ENCODE peak calls at places on chromosomes 13 and 19, in four cellular contexts. T is SK-N-SH, C is HepG2, F is K562. A is an unnamed sample.

GRCh38 chr19:48194041-48194871 is 23.8 kb downstream of the ZSWIM9 start:
- DNase-seq in T (peak; percentile 34), C (peak; percentile 18), F (no peak), A (no peak)

GRCh38 chr13:49858183-49858856 is 65.8 kb upstream of the KPNA3 start:
- DNase-seq in T (no peak), C (peak; percentile 95), F (no peak), A (no peak)

GRCh38 chr19:45150180-45150579 is 10.6 kb downstream of the NKPD1 start:
- DNase-seq in T (no peak), C (no peak), F (no peak), A (no peak)

GRCh38 chr19:11252665-11253355 is 9.5 kb downstream of the DOCK6 start:
- DNase-seq in T (no peak), C (no peak), F (no peak), A (no peak)

GRCh38 chr13:99884913-99885312 is 86.7 kb downstream of the ZIC5 start:
- DNase-seq in T (no peak), C (peak; percentile 15), F (no peak), A (no peak)

GRCh38 chr19:35977446-35978222 is 17.4 kb upstream of the SDHAF1 start:
- DNase-seq in T (peak; percentile 59), C (peak; percentile 53), F (peak; percentile 63), A (no peak)

GRCh38 chr13:32209670-32210069 is 105.5 kb downstream of the ZAR1L start:
- DNase-seq in T (no peak), C (no peak), F (no peak), A (no peak)

GRCh38 chr13:50222569-50223332 is 207.5 kb downstream of the KCNRG start:
- DNase-seq in T (no peak), C (no peak), F (no peak), A (no peak)

GRCh38 chr13:113147206-113147605 is 11.2 kb upstream of the PROZ start:
- DNase-seq in T (no peak), C (no peak), F (no peak), A (no peak)

GRCh38 chr13:91078093-91078679 is 269.3 kb upstream of the MIR17HG start:
- DNase-seq in T (peak; percentile 27), C (no peak), F (no peak), A (no peak)

GRCh38 chr13:51995677-51996551 is 15.3 kb downstream of the ATP7B start:
- DNase-seq in T (no peak), C (no peak), F (peak; percentile 37), A (no peak)

GRCh38 chr19:1266818-1267440 is 2.2 kb upstream of the CIRBP start:
- DNase-seq in T (peak; percentile 85), C (no peak), F (peak; percentile 71), A (no peak)

GRCh38 chr13:111623743-111624505 is 303.5 kb downstream of the TEX29 start:
- DNase-seq in T (no peak), C (no peak), F (no peak), A (no peak)

GRCh38 chr13:32537580-32538233 is 888 bp downstream of the N4BP2L2 start:
- DNase-seq in T (no peak), C (no peak), F (peak; percentile 16), A (no peak)

GRCh38 chr19:6590458-6591319 is at the start of gene CD70:
- DNase-seq in T (no peak), C (no peak), F (no peak), A (peak; percentile 88)

GRCh38 chr13:95564091-95564490 is 11.6 kb downstream of the CLDN10 start:
- DNase-seq in T (no peak), C (no peak), F (no peak), A (no peak)

GRCh38 chr13:89982406-89983085 is 1364.9 kb upstream of the MIR17HG start:
- DNase-seq in T (no peak), C (no peak), F (no peak), A (no peak)

GRCh38 chr19:39252458-39252857 is 3.8 kb upstream of the IFNL4 start:
- DNase-seq in T (peak; percentile 61), C (no peak), F (no peak), A (no peak)

GRCh38 chr19:52991484-52991883 is 22.2 kb upstream of the ERVV-1 start:
- DNase-seq in T (no peak), C (no peak), F (no peak), A (no peak)

GRCh38 chr13:110125613-110126272 is 181.2 kb downstream of the COL4A1 start:
- DNase-seq in T (no peak), C (no peak), F (no peak), A (no peak)

GRCh38 chr19:677201-677600 is 1.0 kb downstream of the FSTL3 start:
- DNase-seq in T (peak; percentile 67), C (peak; percentile 38), F (no peak), A (no peak)

GRCh38 chr19:51367565-51368365 is 1.0 kb downstream of the CLDND2 start:
- DNase-seq in T (peak; percentile 98), C (peak; percentile 96), F (peak; percentile 97), A (peak; percentile 96)

GRCh38 chr19:58040751-58041525 is 7.1 kb downstream of the ZSCAN1 start:
- DNase-seq in T (no peak), C (no peak), F (no peak), A (no peak)

GRCh38 chr19:40254714-40255418 is 28.4 kb upstream of the CCNP start:
- DNase-seq in T (no peak), C (no peak), F (no peak), A (no peak)

GRCh38 chr13:111281751-111282311 is 38.6 kb upstream of the TEX29 start:
- DNase-seq in T (no peak), C (no peak), F (no peak), A (no peak)

GRCh38 chr13:99367663-99368448 is 60.7 kb upstream of the GPR183 start:
- DNase-seq in T (no peak), C (no peak), F (no peak), A (no peak)

GRCh38 chr13:35859981-35860380 is 271.2 kb downstream of the DCLK1 start:
- DNase-seq in T (no peak), C (no peak), F (no peak), A (no peak)

GRCh38 chr13:35856721-35857346 is 274.3 kb downstream of the DCLK1 start:
- DNase-seq in T (no peak), C (no peak), F (no peak), A (no peak)

GRCh38 chr13:35858665-35859064 is 272.5 kb downstream of the DCLK1 start:
- DNase-seq in T (no peak), C (no peak), F (no peak), A (no peak)

GRCh38 chr13:35857769-35858168 is 273.4 kb downstream of the DCLK1 start:
- DNase-seq in T (no peak), C (no peak), F (no peak), A (no peak)

DNA sequence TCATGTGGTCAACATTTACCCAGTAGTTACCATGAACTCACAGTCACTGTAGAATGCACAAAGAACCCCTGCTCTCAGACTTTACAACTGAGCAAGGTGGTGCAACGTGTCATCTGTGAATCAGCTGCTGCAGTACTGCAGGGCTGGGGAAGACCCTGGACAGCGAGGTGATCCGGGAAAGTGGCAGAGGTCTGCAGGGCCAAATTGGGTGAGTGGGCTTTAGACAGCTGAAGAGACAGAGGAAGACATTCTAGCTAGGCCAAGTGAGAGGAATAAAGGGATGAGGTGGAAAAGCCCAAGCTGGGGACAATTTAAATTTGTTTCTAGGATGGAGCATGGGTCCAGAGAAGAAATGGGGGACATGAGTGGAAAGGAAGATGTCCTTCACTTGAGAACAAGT is 270.5 kb downstream of the DCLK1 start:
- DNase-seq in T (no peak), C (no peak), F (no peak), A (no peak)
- TF ChIP-seq NFIC in T (no peak), C (no peak), F (no peak), A (no peak)

DNA sequence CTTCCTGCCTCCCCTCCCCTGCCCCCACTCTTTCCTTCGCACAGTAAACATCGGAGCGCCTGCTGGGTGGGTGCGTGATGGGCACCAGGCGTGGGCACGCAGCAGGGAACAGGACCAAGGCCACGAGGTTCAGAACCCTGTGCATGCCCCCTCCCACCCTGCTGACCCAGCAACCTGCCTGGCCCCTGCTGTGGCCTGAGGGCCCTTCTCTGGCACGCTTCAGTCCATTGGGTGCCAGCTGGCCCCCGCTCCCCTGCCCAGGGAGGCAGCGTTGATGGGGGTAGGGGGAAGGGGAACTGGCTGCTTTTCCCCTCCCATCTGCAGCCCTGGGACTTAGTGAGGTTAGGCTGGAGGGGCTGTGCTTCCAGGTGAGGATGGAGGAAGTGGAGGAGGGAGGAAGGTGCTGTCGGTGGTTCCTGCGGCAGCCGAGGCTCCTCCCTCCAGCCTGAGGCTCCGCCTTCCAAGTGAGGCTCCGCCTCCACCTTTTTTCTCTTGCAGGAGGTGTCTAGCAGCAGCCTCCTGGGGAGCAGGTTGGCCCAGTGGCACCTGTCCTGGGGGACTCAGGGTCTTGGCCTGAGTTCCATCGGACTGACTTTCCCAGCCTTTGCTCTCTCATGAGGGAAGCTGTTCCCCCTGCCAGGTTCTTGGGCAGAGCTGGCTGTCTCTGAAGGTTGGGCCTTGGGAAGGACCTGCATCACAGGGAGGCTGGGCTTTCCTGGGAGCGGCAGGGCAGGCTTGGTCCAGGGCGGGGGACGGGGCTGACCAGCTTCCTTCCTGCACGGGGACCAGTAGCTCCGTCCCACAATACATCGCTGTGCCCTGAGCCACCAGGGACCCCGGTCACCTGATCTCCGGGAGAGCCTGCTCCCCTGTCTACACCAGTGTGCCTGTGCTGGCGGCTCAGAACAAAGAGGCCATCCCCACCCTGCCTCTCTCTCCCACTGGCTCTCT is 7.3 kb downstream of the PIAS4 start:
- DNase-seq in T (peak; percentile 70), C (no peak), F (peak; percentile 36), A (no peak)
- TF ChIP-seq TAF1 in T (no peak), C (no peak), F (no peak), A (no peak)

GRCh38 chr13:25860265-25860664 is 191.6 kb downstream of the SHISA2 start:
- DNase-seq in T (no peak), C (no peak), F (no peak), A (no peak)

GRCh38 chr13:25859528-25859927 is 192.3 kb downstream of the SHISA2 start:
- DNase-seq in T (no peak), C (no peak), F (no peak), A (no peak)

GRCh38 chr13:25862156-25862555 is 189.7 kb downstream of the SHISA2 start:
- DNase-seq in T (no peak), C (no peak), F (no peak), A (no peak)

GRCh38 chr13:25857830-25858229 is 194.0 kb downstream of the SHISA2 start:
- DNase-seq in T (no peak), C (no peak), F (no peak), A (no peak)

GRCh38 chr13:25860862-25861261 is 191.0 kb downstream of the SHISA2 start:
- DNase-seq in T (no peak), C (no peak), F (no peak), A (no peak)
- TF ChIP-seq NFIC in T (no peak), C (no peak), F (no peak), A (no peak)

GRCh38 chr13:114224201-114224600 is 10.5 kb upstream of the CDC16 start:
- DNase-seq in T (no peak), C (no peak), F (no peak), A (no peak)

GRCh38 chr13:114225610-114226009 is 9.1 kb upstream of the CDC16 start:
- DNase-seq in T (peak; percentile 37), C (no peak), F (no peak), A (no peak)

GRCh38 chr13:114226699-114227323 is 7.9 kb upstream of the CDC16 start:
- DNase-seq in T (peak; percentile 88), C (peak; percentile 58), F (peak; percentile 74), A (peak; percentile 50)

GRCh38 chr13:114227528-114227927 is 7.2 kb upstream of the CDC16 start:
- DNase-seq in T (no peak), C (no peak), F (no peak), A (no peak)

DNA sequence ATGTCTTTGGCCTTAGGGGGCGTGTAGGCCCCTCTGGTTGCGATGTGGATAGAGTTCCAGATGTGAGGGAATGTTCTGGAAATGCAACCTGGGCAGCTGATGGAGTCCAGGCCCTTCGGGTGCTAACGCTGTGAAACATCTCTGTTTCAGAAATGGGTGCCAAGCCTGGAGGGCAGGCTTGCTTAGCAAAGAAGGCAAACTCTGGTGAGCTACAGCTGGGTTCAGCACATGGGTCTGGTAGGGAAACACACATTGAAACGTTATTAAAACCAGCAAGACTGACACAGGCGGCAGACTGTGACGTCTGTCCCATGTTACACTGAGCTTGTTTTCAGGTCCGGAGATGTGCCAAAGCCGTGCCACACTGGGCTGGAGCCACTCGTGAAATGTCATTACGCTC is 8.6 kb upstream of the CDC16 start:
- DNase-seq in T (peak; percentile 52), C (no peak), F (no peak), A (no peak)
- TF ChIP-seq TAF1 in T (no peak), C (no peak), F (no peak), A (no peak)